ENCODE peak calls at places on chromosomes 13 and 19, in nine cellular contexts. N, X, O, M, J, H, F, U and T are unnamed samples.

GRCh38 chr13:66312312-66313087 is 917.6 kb downstream of the PCDH9 start:
- DNase-seq in N (peak; percentile 79), X (no peak), O (peak; percentile 61), M (no peak), J (no peak), H (no peak), F (no peak), U (no peak), T (peak; percentile 37)

GRCh38 chr19:15264061-15264932 is 32.0 kb upstream of the EPHX3 start:
- DNase-seq in N (peak; percentile 79), X (peak; percentile 81), O (peak; percentile 77), M (peak; percentile 97), J (peak; percentile 72), H (peak; percentile 86), F (peak; percentile 93), U (peak; percentile 75), T (peak; percentile 86)

GRCh38 chr13:94708031-94708571 is 4.2 kb downstream of the SOX21 start:
- DNase-seq in N (no peak), X (no peak), O (no peak), M (peak; percentile 84), J (no peak), H (no peak), F (peak; percentile 87), U (no peak), T (no peak)

GRCh38 chr19:1767464-1767933 is 14.2 kb downstream of the ONECUT3 start:
- DNase-seq in N (no peak), X (peak; percentile 43), O (peak; percentile 47), M (peak; percentile 89), J (peak; percentile 44), H (no peak), F (no peak), U (peak; percentile 48), T (peak; percentile 55)

GRCh38 chr13:20550799-20551198 is 16.2 kb upstream of the IFT88 start:
- DNase-seq in N (no peak), X (no peak), O (no peak), M (no peak), J (no peak), H (no peak), F (no peak), U (no peak), T (no peak)

GRCh38 chr13:43905435-43906031 is 25.8 kb downstream of the LACC1 start:
- DNase-seq in N (peak; percentile 85), X (peak; percentile 44), O (peak; percentile 44), M (peak; percentile 63), J (no peak), H (no peak), F (peak; percentile 82), U (no peak), T (peak; percentile 60)

GRCh38 chr13:30371649-30372265 is 50.5 kb upstream of the UBE2L5 start:
- DNase-seq in N (peak; percentile 50), X (no peak), O (peak; percentile 80), M (no peak), J (no peak), H (no peak), F (no peak), U (no peak), T (peak; percentile 47)

GRCh38 chr19:6271721-6272410 is 7.9 kb downstream of the MLLT1 start:
- DNase-seq in N (peak; percentile 74), X (peak; percentile 93), O (peak; percentile 58), M (peak; percentile 53), J (peak; percentile 73), H (peak; percentile 85), F (peak; percentile 56), U (peak; percentile 92), T (peak; percentile 71)

GRCh38 chr19:53696951-53697350 is 65.2 kb downstream of the DPRX start:
- DNase-seq in N (no peak), X (no peak), O (no peak), M (peak; percentile 59), J (no peak), H (peak; percentile 22), F (peak; percentile 74), U (no peak), T (no peak)

GRCh38 chr19:47598407-47599349 is 10.3 kb upstream of the BICRA start:
- DNase-seq in N (peak; percentile 96), X (peak; percentile 74), O (peak; percentile 53), M (peak; percentile 91), J (peak; percentile 54), H (no peak), F (peak; percentile 97), U (no peak), T (peak; percentile 59)

GRCh38 chr19:30314056-30314804 is 58.0 kb upstream of the ZNF536 start:
- DNase-seq in N (no peak), X (no peak), O (no peak), M (peak; percentile 40), J (no peak), H (no peak), F (no peak), U (no peak), T (no peak)

GRCh38 chr19:48752511-48753365 is at the start of gene FUT1:
- DNase-seq in N (no peak), X (no peak), O (peak; percentile 73), M (peak; percentile 98), J (peak; percentile 83), H (peak; percentile 90), F (peak; percentile 98), U (peak; percentile 78), T (peak; percentile 98)

GRCh38 chr13:109785141-109785891 is 1.1 kb downstream of the IRS2 start:
- DNase-seq in N (peak; percentile 65), X (peak; percentile 50), O (peak; percentile 54), M (peak; percentile 81), J (peak; percentile 56), H (peak; percentile 85), F (peak; percentile 50), U (peak; percentile 55), T (peak; percentile 61)

GRCh38 chr19:17245535-17245984 is at the start of gene NR2F6:
- DNase-seq in N (no peak), X (no peak), O (no peak), M (no peak), J (no peak), H (no peak), F (no peak), U (no peak), T (no peak)

GRCh38 chr19:53537126-53537522 is 821 bp upstream of the ZNF331 start:
- DNase-seq in N (no peak), X (no peak), O (no peak), M (no peak), J (no peak), H (no peak), F (no peak), U (no peak), T (no peak)

GRCh38 chr19:41030651-41031050 is 39.6 kb downstream of the CYP2B6 start:
- DNase-seq in N (no peak), X (no peak), O (no peak), M (peak; percentile 58), J (no peak), H (no peak), F (peak; percentile 67), U (no peak), T (no peak)
- TF ChIP-seq CTCF in N (no peak), X (no peak), O (no peak), M (peak; percentile 53), J (no peak), H (no peak), F (peak; percentile 32), U (no peak), T (no peak)

DNA sequence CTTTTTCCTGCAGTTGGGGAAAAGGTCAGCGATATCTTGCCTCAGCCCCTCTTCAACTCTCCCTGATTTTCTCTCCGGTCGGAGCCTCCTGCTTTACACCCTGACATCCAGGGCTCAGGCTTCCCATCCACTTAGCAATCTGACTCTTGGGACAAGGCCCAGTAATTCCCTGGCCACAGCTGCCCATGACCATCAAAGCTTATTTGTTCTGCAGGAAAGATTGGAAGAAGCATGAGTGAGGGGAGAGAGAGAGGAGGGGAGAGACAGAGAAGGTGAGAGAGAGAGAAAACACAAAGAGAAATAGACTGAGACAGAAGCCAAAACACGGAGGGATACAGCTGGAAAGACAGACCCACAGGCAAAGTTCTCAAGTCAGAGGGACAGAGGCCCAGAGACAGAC is 13.7 kb downstream of the SYT3 start:
- DNase-seq in N (no peak), X (no peak), O (no peak), M (peak; percentile 18), J (no peak), H (no peak), F (no peak), U (no peak), T (no peak)
- H3K27ac ChIP-seq in N (no peak overlapping the region), X (no peak overlapping the region), O (no peak overlapping the region), M (no peak overlapping the region), J (no peak overlapping the region), H (no peak overlapping the region), F (no peak overlapping the region), U (no peak overlapping the region), T (no peak overlapping the region)

GRCh38 chr19:45079063-45079910 is at the start of gene GEMIN7:
- DNase-seq in N (peak; percentile 71), X (peak; percentile 67), O (peak; percentile 72), M (peak; percentile 94), J (peak; percentile 70), H (peak; percentile 89), F (peak; percentile 93), U (peak; percentile 78), T (peak; percentile 74)

GRCh38 chr19:45075215-45076028 is 856 bp downstream of the ZNF296 start:
- DNase-seq in N (peak; percentile 53), X (no peak), O (peak; percentile 92), M (peak; percentile 88), J (peak; percentile 92), H (peak; percentile 96), F (peak; percentile 88), U (peak; percentile 68), T (peak; percentile 77)

GRCh38 chr19:45078390-45079062 is 534 bp upstream of the GEMIN7 start:
- DNase-seq in N (no peak), X (no peak), O (no peak), M (no peak), J (no peak), H (no peak), F (no peak), U (no peak), T (no peak)

GRCh38 chr19:45076029-45076850 is at the start of gene ZNF296:
- DNase-seq in N (peak; percentile 43), X (no peak), O (peak; percentile 91), M (peak; percentile 94), J (peak; percentile 83), H (peak; percentile 93), F (peak; percentile 92), U (peak; percentile 74), T (peak; percentile 88)

GRCh38 chr19:45076851-45077730 is 813 bp upstream of the ZNF296 start:
- DNase-seq in N (no peak), X (no peak), O (peak; percentile 67), M (no peak), J (no peak), H (no peak), F (peak; percentile 75), U (no peak), T (no peak)
- H3K4me3 ChIP-seq in N (no peak overlapping the region), X (no peak overlapping the region), O (peak overlapping the region; percentile 66), M (peak overlapping the region; percentile 82), J (no peak overlapping the region), H (peak overlapping the region; percentile 61), F (peak overlapping the region; percentile 85), U (peak overlapping the region; percentile 50), T (no peak overlapping the region)

DNA sequence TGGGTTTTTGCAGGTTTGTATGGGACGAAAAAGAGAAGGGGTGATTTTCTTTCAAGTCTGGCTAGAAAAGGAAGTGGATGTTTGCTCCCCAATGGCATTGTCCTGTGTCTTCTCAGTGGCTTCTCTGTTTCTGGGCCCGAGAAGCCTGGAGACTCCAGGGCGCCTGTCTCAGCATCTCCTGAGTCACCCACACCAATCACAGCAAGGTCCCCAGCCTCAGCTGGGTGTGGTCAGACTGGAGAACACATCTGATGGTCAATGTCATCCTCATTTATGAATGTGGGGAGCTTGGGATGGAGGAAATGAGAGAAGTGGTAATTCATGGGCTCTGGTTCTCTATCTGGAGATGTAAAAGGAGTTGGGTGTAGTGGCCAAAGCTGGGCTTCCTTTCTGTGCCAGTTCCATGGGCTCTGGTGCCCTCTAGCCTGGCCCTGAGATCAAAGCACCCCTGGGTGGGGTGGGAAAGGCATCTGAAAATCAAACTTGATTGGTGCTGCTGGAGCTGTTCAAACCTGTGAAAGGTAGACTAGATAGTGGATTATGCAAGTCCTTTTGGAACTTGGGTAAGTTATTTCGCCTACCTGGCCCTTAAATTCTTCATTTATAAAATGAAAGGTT is 13.4 kb downstream of the RASL11A start:
- DNase-seq in N (peak; percentile 66), X (no peak), O (peak; percentile 33), M (no peak), J (no peak), H (no peak), F (no peak), U (no peak), T (peak; percentile 58)
- TF ChIP-seq CTCF in N (peak; percentile 42), X (no peak), O (no peak), M (peak; percentile 20), J (peak; percentile 24), H (peak; percentile 46), F (peak; percentile 15), U (peak; percentile 49), T (peak; percentile 48)